ENCODE peak calls at places on chromosomes 7 and 10, in four cellular contexts. G is fibroblast of the aortic adventitia, H is AG04450, A is lung. K is an unnamed sample.

GRCh38 chr10:20767028-20767427 is 130.1 kb downstream of the NEBL start:
- DNase-seq in G (peak; percentile 2), H (no peak), A (no peak), K (no peak)

GRCh38 chr10:28796606-28797512 is 119.5 kb downstream of the BAMBI start:
- DNase-seq in H (peak; percentile 26), G (peak; percentile 58), A (no peak), K (no peak)

GRCh38 chr10:47024399-47025252 is 113.4 kb downstream of the PTPN20 start:
- DNase-seq in G (peak; percentile 55), H (peak; percentile 6), A (peak; percentile 41), K (peak; percentile 35)

GRCh38 chr10:99346247-99346646 is 17.1 kb downstream of the CNNM1 start:
- DNase-seq in G (peak; percentile 24), H (peak; percentile 21), A (no peak), K (no peak)

GRCh38 chr7:13980474-13980873 is 9.0 kb downstream of the ETV1 start:
- DNase-seq in G (peak; percentile 34), A (no peak), H (no peak), K (no peak)

GRCh38 chr7:92156976-92157375 is 22.0 kb downstream of the LRRD1 start:
- DNase-seq in A (no peak), G (peak; percentile 9), H (no peak), K (no peak)

GRCh38 chr10:77586719-77587423 is 50.7 kb downstream of the KCNMA1 start:
- DNase-seq in G (peak; percentile 63), H (peak; percentile 95), A (peak; percentile 36), K (no peak)

GRCh38 chr10:97138777-97139317 is 46.9 kb downstream of the SLIT1 start:
- DNase-seq in H (no peak), A (no peak), G (no peak), K (no peak)

GRCh38 chr7:28481131-28481926 is 69.0 kb downstream of the CREB5 start:
- DNase-seq in A (no peak), H (peak; percentile 23), G (peak; percentile 52), K (no peak)

GRCh38 chr7:1986366-1987083 is 246.2 kb downstream of the MAD1L1 start:
- DNase-seq in A (no peak), H (no peak), G (no peak), K (no peak)

GRCh38 chr7:32033006-32033405 is 37.2 kb downstream of the PDE1C start:
- DNase-seq in A (no peak), G (no peak), H (no peak), K (no peak)

GRCh38 chr10:87916515-87916914 is 53.1 kb downstream of the PTEN start:
- DNase-seq in G (no peak), H (no peak), A (no peak), K (no peak)

GRCh38 chr10:12348870-12349627 is at the start of gene CAMK1D:
- DNase-seq in A (peak; percentile 84), H (peak; percentile 37), G (peak; percentile 62), K (peak; percentile 34)

GRCh38 chr10:75773813-75774547 is 342.6 kb downstream of the LRMDA start:
- DNase-seq in G (no peak), A (no peak), H (no peak), K (no peak)

GRCh38 chr10:103652599-103653281 is 159.2 kb downstream of the NEURL1 start:
- DNase-seq in A (no peak), G (no peak), H (no peak), K (no peak)

GRCh38 chr7:129947701-129948100 is 5.1 kb downstream of the UBE2H start:
- DNase-seq in A (no peak), H (no peak), G (peak; percentile 84), K (no peak)

GRCh38 chr7:105036217-105037168 is 22.5 kb downstream of the KMT2E start:
- DNase-seq in H (no peak), G (no peak), A (no peak), K (no peak)

GRCh38 chr10:88702848-88703597 is 3.0 kb upstream of the LIPK start:
- DNase-seq in A (no peak), G (no peak), H (peak; percentile 2), K (no peak)

GRCh38 chr10:52346394-52347326 is 32.6 kb downstream of the DKK1 start:
- DNase-seq in A (no peak), H (no peak), G (no peak), K (no peak)

GRCh38 chr7:140810830-140811556 is 113.7 kb downstream of the BRAF start:
- DNase-seq in A (peak; percentile 65), G (peak; percentile 79), H (peak; percentile 36), K (peak; percentile 35)

K was measured in breast epithelium.